ENCODE peak calls at places on chromosomes 5 and 9, in nine cellular contexts. L is activated CD8-positive, alpha-beta T cell treated with anti-CD3 and anti-CD28 coated beads for 36 hours; K is upper lobe of left lung; Z is fibroblast of lung; A is AG10803; M is Calu3; V is right atrium auricular region; B is activated B cell treated with CpG ODN at 0.5 μM for 24 hours; I is thoracic aorta. E is an unnamed sample.

GRCh38 chr9:77648458-77649108 is 461 bp upstream of the GNA14 start:
- DNase-seq in L (peak; percentile 21), K (peak; percentile 56), Z (peak; percentile 26), A (no peak), M (peak; percentile 62), V (peak; percentile 72), B (no peak), I (no peak), E (no peak)

GRCh38 chr5:67065237-67065636 is 131.4 kb downstream of the CD180 start:
- DNase-seq in L (peak; percentile 61), K (no peak), Z (no peak), A (no peak), M (no peak), V (no peak), B (no peak), I (no peak), E (no peak)

GRCh38 chr9:27625751-27626628 is 52.7 kb upstream of the C9orf72 start:
- DNase-seq in L (no peak), K (no peak), Z (no peak), A (no peak), M (peak; percentile 9), V (no peak), B (no peak), I (no peak), E (no peak)

GRCh38 chr5:155729684-155730059 is 597.3 kb upstream of the SGCD start:
- DNase-seq in L (no peak), K (no peak), Z (peak; percentile 7), A (peak; percentile 70), M (no peak), V (no peak), B (no peak), I (no peak), E (peak; percentile 43)

GRCh38 chr5:97046270-97046982 is 96.0 kb downstream of the LIX1 start:
- DNase-seq in L (no peak), K (no peak), Z (peak; percentile 15), A (peak; percentile 30), M (no peak), V (no peak), B (no peak), I (no peak), E (no peak)

GRCh38 chr5:68817696-68818695 is 275.8 kb upstream of the SLC30A5 start:
- DNase-seq in L (no peak), K (no peak), Z (peak; percentile 2), A (peak; percentile 50), M (no peak), V (no peak), B (no peak), I (no peak), E (no peak)

GRCh38 chr5:153959134-153959957 is 79.4 kb downstream of the FAM114A2 start:
- DNase-seq in L (no peak), K (no peak), Z (peak; percentile 76), A (peak; percentile 94), M (no peak), V (no peak), B (no peak), I (no peak), E (no peak)

GRCh38 chr9:137048655-137049543 is 2.9 kb upstream of the NPDC1 start:
- DNase-seq in L (no peak), K (no peak), Z (no peak), A (no peak), M (no peak), V (no peak), B (no peak), I (no peak), E (no peak)

GRCh38 chr9:15250013-15250412 is 57.0 kb downstream of the TTC39B start:
- DNase-seq in L (no peak), K (no peak), Z (no peak), A (no peak), M (no peak), V (no peak), B (no peak), I (no peak), E (no peak)

GRCh38 chr5:169706758-169707450 is 69.8 kb downstream of the DOCK2 start:
- DNase-seq in L (peak; percentile 7), K (no peak), Z (peak; percentile 76), A (peak; percentile 67), M (no peak), V (no peak), B (no peak), I (no peak), E (no peak)

GRCh38 chr5:10789726-10790125 is 28.7 kb upstream of the DAP start:
- DNase-seq in L (no peak), K (no peak), Z (peak; percentile 45), A (peak; percentile 26), M (no peak), V (no peak), B (no peak), I (no peak), E (no peak)

GRCh38 chr9:29397148-29397547 is 1823.9 kb upstream of the C9orf72 start:
- DNase-seq in L (no peak), K (no peak), Z (no peak), A (no peak), M (no peak), V (no peak), B (no peak), I (no peak), E (no peak)

GRCh38 chr9:135850737-135851136 is 56.6 kb downstream of the CAMSAP1 start:
- DNase-seq in L (peak; percentile 19), K (no peak), Z (peak; percentile 29), A (no peak), M (no peak), V (no peak), B (no peak), I (no peak), E (peak; percentile 28)

GRCh38 chr5:75510417-75510835 is 1.0 kb downstream of the CERT1 start:
- DNase-seq in L (no peak), K (no peak), Z (peak; percentile 49), A (peak; percentile 47), M (no peak), V (no peak), B (no peak), I (no peak), E (no peak)

GRCh38 chr5:42995152-42995751 is 44.9 kb downstream of the ANXA2R start:
- DNase-seq in L (no peak), K (no peak), Z (peak; percentile 60), A (peak; percentile 60), M (no peak), V (no peak), B (no peak), I (no peak), E (no peak)
- TF ChIP-seq CTCF in L (peak; percentile 61), K (no peak), Z (no peak), A (no peak), M (no peak), V (peak; percentile 10), B (no peak), I (no peak), E (peak; percentile 60)

GRCh38 chr5:175460126-175460525 is 16.1 kb upstream of the DRD1 start:
- DNase-seq in L (peak; percentile 32), K (no peak), Z (no peak), A (no peak), M (no peak), V (no peak), B (no peak), I (no peak), E (no peak)

GRCh38 chr5:175456105-175456504 is 12.1 kb upstream of the DRD1 start:
- DNase-seq in L (no peak), K (no peak), Z (no peak), A (no peak), M (no peak), V (no peak), B (no peak), I (no peak), E (no peak)

GRCh38 chr5:175460560-175460959 is 16.6 kb upstream of the DRD1 start:
- DNase-seq in L (no peak), K (no peak), Z (no peak), A (no peak), M (no peak), V (no peak), B (no peak), I (no peak), E (no peak)

GRCh38 chr5:175461370-175461769 is 17.0 kb upstream of the SFXN1 start:
- DNase-seq in L (no peak), K (no peak), Z (no peak), A (no peak), M (no peak), V (no peak), B (no peak), I (no peak), E (no peak)

GRCh38 chr5:175457466-175457865 is 13.5 kb upstream of the DRD1 start:
- DNase-seq in L (peak; percentile 20), K (no peak), Z (no peak), A (no peak), M (no peak), V (no peak), B (no peak), I (no peak), E (no peak)
- TF ChIP-seq CTCF in L (no peak), K (no peak), Z (no peak), A (no peak), M (no peak), V (no peak), B (no peak), I (no peak), E (no peak)

GRCh38 chr9:68981825-68982224 is 32.1 kb downstream of the PRKACG start:
- DNase-seq in L (no peak), K (no peak), Z (no peak), A (no peak), M (no peak), V (no peak), B (no peak), I (no peak), E (no peak)

GRCh38 chr9:68979538-68980314 is 34.2 kb downstream of the PRKACG start:
- DNase-seq in L (peak; percentile 44), K (no peak), Z (no peak), A (no peak), M (no peak), V (no peak), B (no peak), I (no peak), E (no peak)

GRCh38 chr9:68980341-68980914 is 33.5 kb downstream of the PRKACG start:
- DNase-seq in L (no peak), K (no peak), Z (no peak), A (no peak), M (no peak), V (no peak), B (no peak), I (no peak), E (no peak)

GRCh38 chr9:68983797-68984419 is 30.0 kb downstream of the PRKACG start:
- DNase-seq in L (no peak), K (no peak), Z (no peak), A (no peak), M (no peak), V (no peak), B (no peak), I (no peak), E (no peak)

GRCh38 chr9:68983008-68983411 is 30.9 kb downstream of the PRKACG start:
- DNase-seq in L (no peak), K (no peak), Z (no peak), A (no peak), M (no peak), V (no peak), B (no peak), I (no peak), E (no peak)
- TF ChIP-seq CTCF in L (no peak), K (no peak), Z (no peak), A (no peak), M (no peak), V (no peak), B (no peak), I (no peak), E (no peak)

DNA sequence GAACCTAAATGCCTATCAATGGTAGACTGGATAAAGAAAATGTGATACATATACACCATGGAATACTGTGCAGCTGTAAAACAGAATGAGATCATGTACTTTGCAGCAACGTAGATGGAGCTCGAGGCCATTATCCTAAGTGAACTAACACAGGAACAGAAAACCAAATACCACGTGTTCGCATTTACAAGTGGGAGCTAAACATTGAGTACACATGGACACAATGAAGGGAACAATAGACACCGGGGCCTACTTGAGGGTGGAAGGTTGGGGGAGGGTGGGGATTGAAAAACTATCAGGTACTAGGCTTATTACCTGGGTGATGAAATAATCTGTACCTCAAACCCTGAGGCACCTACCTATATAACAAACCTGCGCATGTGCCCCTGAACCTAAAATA is 22.4 kb upstream of the DEPDC1B start:
- DNase-seq in L (no peak), K (no peak), Z (no peak), A (no peak), M (no peak), V (no peak), B (no peak), I (no peak), E (no peak)
- TF ChIP-seq CTCF in L (no peak), K (no peak), Z (no peak), A (no peak), M (no peak), V (no peak), B (no peak), I (no peak), E (no peak)